ENCODE peak calls at places on chromosomes 12 and 14, in four cellular contexts. L is T-helper 17 cell, O is GM03348, M is GM19239. J is an unnamed sample.

GRCh38 chr12:6337958-6338406 is 3.9 kb downstream of the TNFRSF1A start:
- DNase-seq in L (no peak), O (peak), M (no peak), J (no peak)

GRCh38 chr14:103628221-103628683 is 759 bp upstream of the KLC1 start:
- DNase-seq in L (no peak), O (peak), M (no peak), J (peak)

GRCh38 chr12:107144990-107145389 is 51.6 kb upstream of the CRY1 start:
- DNase-seq in L (no peak), O (no peak), M (no peak), J (no peak)

GRCh38 chr14:25014440-25014839 is 35.5 kb downstream of the STXBP6 start:
- DNase-seq in L (no peak), O (no peak), M (no peak), J (no peak)

GRCh38 chr12:50276912-50277671 is 6.2 kb downstream of the LIMA1 start:
- DNase-seq in L (no peak), O (no peak), M (no peak), J (no peak)

GRCh38 chr12:31928246-31929139 is 30.7 kb upstream of the RESF1 start:
- DNase-seq in L (no peak), O (no peak), M (no peak), J (no peak)

GRCh38 chr12:27870939-27871338 is 90.9 kb upstream of the MANSC4 start:
- DNase-seq in L (no peak), O (peak), M (no peak), J (no peak)

GRCh38 chr12:126554599-126554998 is 1489.4 kb downstream of the AACS start:
- DNase-seq in L (no peak), O (no peak), M (no peak), J (no peak)

GRCh38 chr12:68773582-68773981 is 27.6 kb downstream of the SLC35E3 start:
- DNase-seq in L (no peak), O (no peak), M (no peak), J (no peak)

GRCh38 chr14:41749425-41749824 is 142.7 kb downstream of the LRFN5 start:
- DNase-seq in L (no peak), O (no peak), M (no peak), J (no peak)

GRCh38 chr12:124681779-124682391 is 114.5 kb upstream of the NCOR2 start:
- DNase-seq in L (no peak), O (peak), M (no peak), J (no peak)

GRCh38 chr12:94202245-94203180 is 54.1 kb downstream of the PLXNC1 start:
- DNase-seq in L (no peak), O (no peak), M (no peak), J (no peak)

GRCh38 chr12:3253682-3254275 is 176.6 kb downstream of the TSPAN9 start:
- DNase-seq in L (no peak), O (no peak), M (no peak), J (no peak)

GRCh38 chr14:76688373-76688671 is 72.9 kb upstream of the VASH1 start:
- DNase-seq in L (no peak), O (no peak), M (no peak), J (no peak)

GRCh38 chr12:6052940-6053329 is 71.5 kb downstream of the VWF start:
- DNase-seq in L (no peak), O (peak), M (no peak), J (no peak)

GRCh38 chr12:43551971-43552559 is at the start of gene ADAMTS20:
- DNase-seq in L (no peak), O (peak), M (no peak), J (no peak)

GRCh38 chr12:53098354-53098981 is 1.0 kb downstream of the IGFBP6 start:
- DNase-seq in L (no peak), O (peak), M (no peak), J (peak)

GRCh38 chr12:46005151-46005797 is 14.9 kb upstream of the SCAF11 start:
- DNase-seq in L (no peak), O (peak), M (no peak), J (no peak)

GRCh38 chr12:93794738-93795137 is 117.6 kb downstream of the CRADD start:
- DNase-seq in L (no peak), O (no peak), M (no peak), J (no peak)

GRCh38 chr12:113874999-113875561 is 91.0 kb downstream of the RBM19 start:
- DNase-seq in L (no peak), O (no peak), M (no peak), J (no peak)

GRCh38 chr14:22819191-22819988 is 4.2 kb upstream of the SLC7A7 start:
- DNase-seq in L (no peak), O (peak), M (no peak), J (peak)

GRCh38 chr12:102883204-102883799 is 33.7 kb downstream of the PAH start:
- DNase-seq in L (no peak), O (peak), M (peak), J (peak)

GRCh38 chr12:67411562-67411961 is 142.4 kb downstream of the CAND1 start:
- DNase-seq in L (no peak), O (no peak), M (no peak), J (no peak)

GRCh38 chr14:57390806-57391562 is 598 bp downstream of the NAA30 start:
- DNase-seq in L (peak), O (peak), M (peak), J (peak)

GRCh38 chr12:24505366-24506025 is 443.4 kb downstream of the BCAT1 start:
- DNase-seq in L (no peak), O (no peak), M (no peak), J (no peak)

GRCh38 chr12:75750950-75751349 is 239.5 kb upstream of the KRR1 start:
- DNase-seq in L (no peak), O (peak), M (no peak), J (no peak)

GRCh38 chr12:47989666-47990065 is 14.6 kb downstream of the COL2A1 start:
- DNase-seq in L (no peak), O (no peak), M (no peak), J (no peak)

GRCh38 chr12:59716049-59716448 is 120.2 kb downstream of the SLC16A7 start:
- DNase-seq in L (no peak), O (no peak), M (no peak), J (no peak)

GRCh38 chr12:101927042-101927441 is 49.7 kb downstream of the DRAM1 start:
- DNase-seq in L (no peak), O (peak), M (no peak), J (no peak)

J was measured in GM13977.